ENCODE peak calls at places on chromosomes 2 and 18, in ten cellular contexts. E is progenitor cell of endocrine pancreas, A is aorta, Z is GM03348, J is smooth muscle cell of the brain vasculature, V is body of pancreas, M is left colon, F is endothelial cell of umbilical vein, Y is H9, L is bronchial epithelial cell. P is an unnamed sample.

GRCh38 chr2:195820373-195820772 is 163.3 kb downstream of the SLC39A10 start:
- DNase-seq in F (peak), E (no peak), J (no peak), Y (no peak), V (no peak), M (no peak), A (no peak), Z (peak), L (peak), P (no peak)

GRCh38 chr18:5469340-5469739 is 74.5 kb downstream of the EPB41L3 start:
- DNase-seq in M (no peak), V (no peak), E (no peak), A (no peak), Z (no peak), F (no peak), J (no peak), L (no peak), Y (no peak), P (no peak)

GRCh38 chr2:191386938-191387536 is 141.8 kb downstream of the MYO1B start:
- DNase-seq in L (peak), F (peak), J (no peak), Z (peak), A (no peak), V (no peak), Y (no peak), M (no peak), E (no peak), P (no peak)

GRCh38 chr2:221465776-221466175 is 106.3 kb downstream of the EPHA4 start:
- DNase-seq in Y (no peak), J (no peak), Z (no peak), A (peak), F (no peak), V (no peak), L (no peak), M (no peak), E (no peak), P (no peak)

GRCh38 chr2:141911485-141912066 is 219.2 kb downstream of the LRP1B start:
- DNase-seq in J (peak), Y (peak), L (peak), F (peak), Z (no peak), A (no peak), M (peak), E (peak), V (peak), P (no peak)

GRCh38 chr2:8090748-8091700 is 590.8 kb upstream of the ID2 start:
- DNase-seq in Z (peak), A (peak), Y (no peak), J (peak), M (no peak), E (no peak), L (peak), F (no peak), V (peak), P (peak)

GRCh38 chr18:33820517-33821368 is 242.7 kb downstream of the ASXL3 start:
- DNase-seq in Y (no peak), M (no peak), F (no peak), A (no peak), Z (no peak), J (no peak), L (no peak), E (peak), V (peak), P (no peak)

GRCh38 chr18:12431561-12431960 is 23.8 kb downstream of the PRELID3A start:
- DNase-seq in L (no peak), M (no peak), J (no peak), A (no peak), Z (no peak), E (no peak), Y (no peak), F (no peak), V (no peak), P (no peak)

GRCh38 chr2:231039821-231040364 is 2.6 kb downstream of the C2orf72 start:
- DNase-seq in V (no peak), Z (no peak), J (no peak), M (no peak), E (no peak), A (no peak), Y (no peak), L (no peak), F (no peak), P (no peak)

GRCh38 chr2:27240406-27240805 is 22.4 kb downstream of the SLC30A3 start:
- DNase-seq in V (no peak), Z (no peak), A (peak), Y (no peak), L (no peak), M (no peak), E (no peak), J (no peak), F (no peak), P (no peak)

GRCh38 chr18:24369420-24369819 is 28.2 kb downstream of the OSBPL1A start:
- DNase-seq in A (no peak), Y (no peak), L (no peak), V (no peak), E (no peak), M (no peak), J (no peak), Z (peak), F (no peak), P (no peak)

GRCh38 chr2:238439093-238439849 is 12.5 kb downstream of the ASB1 start:
- DNase-seq in L (peak), Y (no peak), M (no peak), E (no peak), A (no peak), J (no peak), F (peak), Z (peak), V (no peak), P (no peak)

GRCh38 chr2:12116228-12116750 is 369.9 kb downstream of the LPIN1 start:
- DNase-seq in L (no peak), V (no peak), J (no peak), Y (no peak), E (no peak), F (no peak), A (no peak), M (no peak), Z (no peak), P (no peak)

GRCh38 chr2:181036848-181037603 is 56.6 kb downstream of the UBE2E3 start:
- DNase-seq in Z (peak), F (no peak), M (no peak), V (no peak), A (no peak), Y (no peak), J (no peak), E (no peak), L (peak), P (no peak)

GRCh38 chr2:240637116-240637900 is 12.0 kb downstream of the GPR35 start:
- DNase-seq in F (no peak), V (no peak), A (peak), M (no peak), L (no peak), E (no peak), J (no peak), Z (no peak), Y (peak), P (no peak)

GRCh38 chr18:7568426-7568825 is 1.3 kb downstream of the PTPRM start:
- DNase-seq in E (peak), Y (peak), A (peak), Z (peak), L (no peak), J (no peak), V (peak), M (peak), F (peak), P (peak)

GRCh38 chr2:174939046-174939445 is 66.1 kb downstream of the CHN1 start:
- DNase-seq in M (no peak), A (no peak), F (no peak), E (no peak), J (no peak), Z (peak), V (no peak), L (peak), Y (no peak), P (no peak)

GRCh38 chr2:199223791-199224190 is 233.9 kb downstream of the SATB2 start:
- DNase-seq in F (no peak), J (no peak), Y (no peak), L (peak), M (no peak), E (no peak), V (no peak), A (no peak), Z (no peak), P (no peak)

GRCh38 chr2:105403785-105404698 is 5.2 kb upstream of the FHL2 start:
- DNase-seq in A (peak), L (peak), M (peak), E (no peak), J (no peak), F (peak), Z (peak), V (no peak), Y (peak), P (peak)

GRCh38 chr2:101991731-101992145 is at the start of gene IL1R2:
- DNase-seq in Z (no peak), M (peak), Y (no peak), J (no peak), L (no peak), F (no peak), A (peak), E (no peak), V (no peak), P (peak)

GRCh38 chr2:201768918-201769317 is 11.8 kb downstream of the ALS2 start:
- DNase-seq in F (no peak), Y (no peak), J (no peak), M (no peak), Z (peak), A (no peak), V (no peak), E (no peak), L (no peak), P (no peak)

GRCh38 chr2:109162999-109163398 is 34.0 kb downstream of the SH3RF3 start:
- DNase-seq in E (no peak), A (peak), M (no peak), Z (no peak), V (no peak), J (peak), L (no peak), F (peak), Y (no peak), P (no peak)

GRCh38 chr2:160429248-160430000 is 64.2 kb downstream of the RBMS1 start:
- DNase-seq in J (no peak), M (no peak), Z (no peak), V (no peak), A (no peak), E (no peak), Y (no peak), F (peak), L (peak), P (no peak)

GRCh38 chr18:45920367-45920766 is 46.8 kb downstream of the EPG5 start:
- DNase-seq in F (peak), L (peak), A (peak), Y (no peak), E (no peak), M (peak), V (peak), Z (peak), J (peak), P (peak)

GRCh38 chr18:363327-364115 is 95.7 kb upstream of the THOC1 start:
- DNase-seq in M (no peak), Z (peak), A (no peak), J (no peak), L (no peak), V (no peak), Y (no peak), E (no peak), F (peak), P (no peak)

GRCh38 chr2:88765154-88765948 is 73.9 kb downstream of the RPIA start:
- DNase-seq in Z (peak), L (peak), M (peak), Y (peak), E (peak), J (no peak), A (no peak), F (peak), V (peak), P (peak)